ENCODE peak calls at places on chromosome 4, in four cellular contexts. One of them, this sample, is unnamed.

GRCh38 chr4:22473268-22473667 is 42.6 kb downstream of the ADGRA3 start:
- DNase-seq in AG10803: peak
- DNase-seq in pancreas: no peak
- DNase-seq in mesothelial cell of epicardium: no peak
- DNase-seq in this sample: no peak

GRCh38 chr4:176207839-176208238 is 12.5 kb upstream of the SPATA4 start:
- DNase-seq in AG10803: no peak
- DNase-seq in pancreas: no peak
- DNase-seq in mesothelial cell of epicardium: no peak
- DNase-seq in this sample: no peak

GRCh38 chr4:124711469-124712416 is 789 bp downstream of the ANKRD50 start:
- DNase-seq in AG10803: peak
- DNase-seq in pancreas: peak
- DNase-seq in mesothelial cell of epicardium: peak
- DNase-seq in this sample: peak

GRCh38 chr4:156773648-156774357 is 197.8 kb downstream of the PDGFC start:
- DNase-seq in AG10803: peak
- DNase-seq in pancreas: no peak
- DNase-seq in mesothelial cell of epicardium: no peak
- DNase-seq in this sample: no peak

GRCh38 chr4:149884046-149884445 is 68.4 kb upstream of the IQCM start:
- DNase-seq in AG10803: peak
- DNase-seq in pancreas: no peak
- DNase-seq in mesothelial cell of epicardium: no peak
- DNase-seq in this sample: no peak

GRCh38 chr4:105460306-105460705 is 13.6 kb downstream of the PPA2 start:
- DNase-seq in AG10803: no peak
- DNase-seq in pancreas: no peak
- DNase-seq in mesothelial cell of epicardium: no peak
- DNase-seq in this sample: no peak

GRCh38 chr4:117783716-117784115 is 250.6 kb upstream of the NDST3 start:
- DNase-seq in AG10803: no peak
- DNase-seq in pancreas: no peak
- DNase-seq in mesothelial cell of epicardium: no peak
- DNase-seq in this sample: no peak

GRCh38 chr4:44563496-44563895 is 87.9 kb downstream of the YIPF7 start:
- DNase-seq in AG10803: no peak
- DNase-seq in pancreas: no peak
- DNase-seq in mesothelial cell of epicardium: no peak
- DNase-seq in this sample: no peak

GRCh38 chr4:16120720-16121119 is 36.9 kb upstream of the PROM1 start:
- DNase-seq in AG10803: no peak
- DNase-seq in pancreas: no peak
- DNase-seq in mesothelial cell of epicardium: no peak
- DNase-seq in this sample: peak

GRCh38 chr4:99856166-99856565 is 38.1 kb downstream of the LAMTOR3 start:
- DNase-seq in AG10803: peak
- DNase-seq in pancreas: no peak
- DNase-seq in mesothelial cell of epicardium: no peak
- DNase-seq in this sample: no peak

GRCh38 chr4:108543359-108543968 is 76.9 kb upstream of the RPL34 start:
- DNase-seq in AG10803: no peak
- DNase-seq in pancreas: no peak
- DNase-seq in mesothelial cell of epicardium: no peak
- DNase-seq in this sample: no peak

GRCh38 chr4:141238196-141238595 is 17.5 kb downstream of the ZNF330 start:
- DNase-seq in AG10803: peak
- DNase-seq in pancreas: no peak
- DNase-seq in mesothelial cell of epicardium: no peak
- DNase-seq in this sample: no peak

GRCh38 chr4:181613210-181613609 is 630.0 kb upstream of the TENM3 start:
- DNase-seq in AG10803: peak
- DNase-seq in pancreas: no peak
- DNase-seq in mesothelial cell of epicardium: no peak
- DNase-seq in this sample: no peak

GRCh38 chr4:128600996-128601857 is 208.3 kb upstream of the JADE1 start:
- DNase-seq in AG10803: peak
- DNase-seq in pancreas: peak
- DNase-seq in mesothelial cell of epicardium: no peak
- DNase-seq in this sample: no peak

GRCh38 chr4:181597766-181598165 is 645.4 kb upstream of the TENM3 start:
- DNase-seq in AG10803: peak
- DNase-seq in pancreas: no peak
- DNase-seq in mesothelial cell of epicardium: no peak
- DNase-seq in this sample: no peak

GRCh38 chr4:123232439-123232838 is 164.2 kb upstream of the SPRY1 start:
- DNase-seq in AG10803: peak
- DNase-seq in pancreas: no peak
- DNase-seq in mesothelial cell of epicardium: no peak
- DNase-seq in this sample: no peak

GRCh38 chr4:99832313-99832712 is 15.7 kb downstream of the DAPP1 start:
- DNase-seq in AG10803: no peak
- DNase-seq in pancreas: no peak
- DNase-seq in mesothelial cell of epicardium: no peak
- DNase-seq in this sample: no peak

GRCh38 chr4:10226756-10227155 is 110.2 kb upstream of the WDR1 start:
- DNase-seq in AG10803: peak
- DNase-seq in pancreas: no peak
- DNase-seq in mesothelial cell of epicardium: no peak
- DNase-seq in this sample: no peak

GRCh38 chr4:100008048-100008447 is 58.0 kb upstream of the H2AZ1 start:
- DNase-seq in AG10803: peak
- DNase-seq in pancreas: no peak
- DNase-seq in mesothelial cell of epicardium: no peak
- DNase-seq in this sample: no peak

GRCh38 chr4:165461176-165461835 is 82.5 kb downstream of the CPE start:
- DNase-seq in AG10803: peak
- DNase-seq in pancreas: no peak
- DNase-seq in mesothelial cell of epicardium: no peak
- DNase-seq in this sample: no peak

GRCh38 chr4:1414831-1415680 is 8.8 kb upstream of the NKX1-1 start:
- DNase-seq in AG10803: no peak
- DNase-seq in pancreas: no peak
- DNase-seq in mesothelial cell of epicardium: no peak
- DNase-seq in this sample: no peak

GRCh38 chr4:81722229-81722900 is 250.7 kb upstream of the RASGEF1B start:
- DNase-seq in AG10803: no peak
- DNase-seq in pancreas: no peak
- DNase-seq in mesothelial cell of epicardium: no peak
- DNase-seq in this sample: no peak

GRCh38 chr4:164945146-164945545 is 32.3 kb downstream of the TRIM61 start:
- DNase-seq in AG10803: no peak
- DNase-seq in pancreas: no peak
- DNase-seq in mesothelial cell of epicardium: no peak
- DNase-seq in this sample: no peak

GRCh38 chr4:143437937-143438336 is 75.6 kb upstream of the SMARCA5 start:
- DNase-seq in AG10803: no peak
- DNase-seq in pancreas: no peak
- DNase-seq in mesothelial cell of epicardium: no peak
- DNase-seq in this sample: no peak

GRCh38 chr4:57044279-57044678 is 65.6 kb downstream of the POLR2B start:
- DNase-seq in AG10803: peak
- DNase-seq in pancreas: no peak
- DNase-seq in mesothelial cell of epicardium: no peak
- DNase-seq in this sample: no peak

GRCh38 chr4:18536420-18536819 is 514.9 kb upstream of the LCORL start:
- DNase-seq in AG10803: no peak
- DNase-seq in pancreas: no peak
- DNase-seq in mesothelial cell of epicardium: no peak
- DNase-seq in this sample: no peak
- TF ChIP-seq CTCF in AG10803: no peak
- TF ChIP-seq CTCF in pancreas: no peak
- TF ChIP-seq CTCF in mesothelial cell of epicardium: no peak
- TF ChIP-seq CTCF in this sample: no peak

DNA sequence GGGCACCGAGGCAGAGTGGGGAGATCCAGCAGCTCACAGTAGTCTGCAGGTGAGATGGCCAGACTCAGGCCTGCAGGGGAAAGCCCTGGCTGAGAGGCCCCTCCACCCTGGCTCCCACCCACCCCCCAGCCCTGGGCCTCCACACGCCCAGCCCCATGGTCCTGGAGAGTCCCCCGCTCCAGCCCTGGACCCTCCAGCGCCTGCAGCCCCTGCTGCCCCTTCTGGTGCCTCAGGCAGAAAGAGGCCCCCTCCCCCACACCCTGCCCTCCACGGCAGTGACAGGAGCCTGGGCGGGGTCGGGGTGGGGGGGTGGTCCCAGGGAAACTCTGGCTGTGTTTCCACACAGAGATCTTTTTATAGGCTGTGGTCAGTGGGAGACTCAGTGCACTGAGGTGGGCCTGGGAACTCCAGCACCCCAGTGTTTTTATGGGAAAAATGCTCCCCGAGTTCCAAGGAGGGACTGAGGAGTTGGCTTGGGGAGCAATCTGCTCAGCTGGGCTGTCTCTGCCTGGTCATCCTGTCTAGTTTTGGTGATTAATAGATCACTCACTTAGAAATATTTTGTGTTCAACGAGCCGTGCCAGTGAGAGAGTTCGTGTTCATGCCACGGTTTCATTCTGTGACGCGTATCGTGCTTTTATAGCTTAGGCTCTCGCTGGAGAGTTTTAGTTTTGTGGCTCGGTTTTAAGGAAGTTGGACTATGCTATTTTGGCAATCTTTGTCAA is 53.1 kb upstream of the HGFAC start:
- DNase-seq in AG10803: peak
- DNase-seq in pancreas: no peak
- DNase-seq in mesothelial cell of epicardium: no peak
- DNase-seq in this sample: peak
- TF ChIP-seq CTCF in AG10803: no peak
- TF ChIP-seq CTCF in pancreas: no peak
- TF ChIP-seq CTCF in mesothelial cell of epicardium: no peak
- TF ChIP-seq CTCF in this sample: no peak

DNA sequence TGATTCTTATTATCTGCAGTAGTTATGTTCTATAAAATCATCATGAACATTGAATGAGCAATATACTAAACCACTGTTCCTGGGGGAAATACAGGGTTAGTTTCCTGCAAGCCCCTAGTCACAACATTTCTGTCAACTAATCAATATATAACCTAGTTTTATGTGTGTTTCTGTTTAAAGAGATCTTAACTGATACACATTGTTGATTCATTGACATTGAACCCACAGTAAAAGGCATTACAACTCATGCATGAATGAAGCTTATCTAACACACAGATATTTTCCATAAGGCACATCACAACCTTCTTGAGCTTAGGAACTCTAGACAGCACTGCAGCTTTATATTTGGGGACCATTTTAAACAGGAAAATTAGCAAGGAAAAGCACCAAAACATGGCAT is 134.2 kb downstream of the CAMK2D start:
- DNase-seq in AG10803: no peak
- DNase-seq in pancreas: no peak
- DNase-seq in mesothelial cell of epicardium: no peak
- DNase-seq in this sample: no peak
- TF ChIP-seq CTCF in AG10803: no peak
- TF ChIP-seq CTCF in pancreas: no peak
- TF ChIP-seq CTCF in mesothelial cell of epicardium: no peak
- TF ChIP-seq CTCF in this sample: no peak

DNA sequence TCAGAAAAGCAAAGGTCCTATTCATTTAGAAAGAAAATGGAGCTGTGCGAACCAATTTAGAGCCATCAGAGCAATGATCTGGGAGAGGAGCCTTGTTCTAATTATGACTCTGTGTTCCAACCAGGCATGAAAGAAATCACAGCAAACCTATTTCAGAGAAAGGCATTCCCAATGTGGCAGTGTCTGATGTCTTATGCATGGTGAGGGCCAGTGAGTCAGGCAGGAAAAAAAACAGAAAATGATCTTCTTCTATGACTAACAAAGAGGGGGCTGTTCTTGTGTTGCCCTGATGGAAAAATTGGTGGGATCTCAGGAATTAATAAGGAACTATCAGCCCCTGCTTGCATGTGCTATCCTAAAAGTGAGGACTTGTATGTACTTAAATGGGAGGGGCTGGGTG is 20.0 kb upstream of the CCDC149 start:
- DNase-seq in AG10803: peak
- DNase-seq in pancreas: no peak
- DNase-seq in mesothelial cell of epicardium: no peak
- DNase-seq in this sample: no peak
- TF ChIP-seq CTCF in AG10803: no peak
- TF ChIP-seq CTCF in pancreas: no peak
- TF ChIP-seq CTCF in mesothelial cell of epicardium: no peak
- TF ChIP-seq CTCF in this sample: no peak

GRCh38 chr4:15040916-15041463 is 38.7 kb downstream of the CPEB2 start:
- DNase-seq in AG10803: peak
- DNase-seq in pancreas: no peak
- DNase-seq in mesothelial cell of epicardium: no peak
- DNase-seq in this sample: no peak

GRCh38 chr4:15042529-15043167 is 40.4 kb downstream of the CPEB2 start:
- DNase-seq in AG10803: no peak
- DNase-seq in pancreas: no peak
- DNase-seq in mesothelial cell of epicardium: no peak
- DNase-seq in this sample: no peak

GRCh38 chr4:15043922-15044321 is 41.6 kb downstream of the CPEB2 start:
- DNase-seq in AG10803: no peak
- DNase-seq in pancreas: no peak
- DNase-seq in mesothelial cell of epicardium: no peak
- DNase-seq in this sample: no peak

GRCh38 chr4:15037923-15038541 is 35.8 kb downstream of the CPEB2 start:
- DNase-seq in AG10803: peak
- DNase-seq in pancreas: no peak
- DNase-seq in mesothelial cell of epicardium: no peak
- DNase-seq in this sample: no peak

GRCh38 chr4:15043226-15043625 is 40.9 kb downstream of the CPEB2 start:
- DNase-seq in AG10803: no peak
- DNase-seq in pancreas: no peak
- DNase-seq in mesothelial cell of epicardium: no peak
- DNase-seq in this sample: no peak
- TF ChIP-seq CTCF in AG10803: no peak
- TF ChIP-seq CTCF in pancreas: no peak
- TF ChIP-seq CTCF in mesothelial cell of epicardium: no peak
- TF ChIP-seq CTCF in this sample: no peak

GRCh38 chr4:186481998-186482790 is 73.2 kb downstream of the MTNR1A start:
- DNase-seq in AG10803: no peak
- DNase-seq in pancreas: no peak
- DNase-seq in mesothelial cell of epicardium: no peak
- DNase-seq in this sample: no peak
- TF ChIP-seq CTCF in AG10803: no peak
- TF ChIP-seq CTCF in pancreas: no peak
- TF ChIP-seq CTCF in mesothelial cell of epicardium: no peak
- TF ChIP-seq CTCF in this sample: no peak

This sample was measured in GM13976.